ENCODE peak calls at places on chromosome 10, in seven cellular contexts. R is body of pancreas; P is GM10248; W is PC-3; O is cardiac fibroblast; T is GM20000; C is CD4-positive, alpha-beta T cell. Q is an unnamed sample.

GRCh38 chr10:19828278-19829049 is 12.2 kb downstream of the PLXDC2 start:
- DNase-seq in C (no peak), W (no peak), R (no peak), P (no peak), O (peak), T (no peak), Q (no peak)

GRCh38 chr10:93468532-93469213 is 13.5 kb downstream of the MYOF start:
- DNase-seq in C (no peak), P (no peak), O (peak), T (no peak), W (peak), R (no peak), Q (no peak)

GRCh38 chr10:78424721-78425120 is 391.1 kb downstream of the RPS24 start:
- DNase-seq in C (no peak), T (no peak), P (no peak), O (peak), W (peak), R (no peak), Q (no peak)

GRCh38 chr10:44300666-44301649 is 83.9 kb downstream of the CXCL12 start:
- DNase-seq in C (no peak), R (peak), T (peak), O (peak), W (peak), P (no peak), Q (no peak)

GRCh38 chr10:75400769-75401568 is 595 bp downstream of the ZNF503 start:
- DNase-seq in T (peak), R (peak), W (peak), C (no peak), P (peak), O (peak), Q (peak)

GRCh38 chr10:30238836-30239235 is 110.2 kb downstream of the MTPAP start:
- DNase-seq in P (no peak), O (no peak), C (no peak), R (no peak), T (no peak), W (no peak), Q (no peak)

GRCh38 chr10:124744047-124744687 is at the start of gene FAM53B:
- DNase-seq in R (peak), P (peak), C (peak), W (peak), T (peak), O (peak), Q (peak)

GRCh38 chr10:119602241-119603095 is 5.7 kb upstream of the TIAL1 start:
- DNase-seq in C (no peak), P (peak), T (peak), W (peak), O (peak), R (no peak), Q (peak)

GRCh38 chr10:129642427-129642826 is 175.4 kb downstream of the MGMT start:
- DNase-seq in P (no peak), W (peak), T (no peak), O (peak), R (no peak), C (no peak), Q (no peak)

GRCh38 chr10:69401416-69401815 is 15.3 kb downstream of the TACR2 start:
- DNase-seq in O (no peak), R (no peak), W (no peak), T (no peak), C (no peak), P (no peak), Q (no peak)

GRCh38 chr10:101291254-101292193 is 62.3 kb upstream of the LBX1 start:
- DNase-seq in R (peak), T (peak), C (peak), P (peak), O (peak), W (peak), Q (peak)

GRCh38 chr10:110174201-110174600 is 33.2 kb upstream of the MXI1 start:
- DNase-seq in T (no peak), R (no peak), P (no peak), O (no peak), C (no peak), W (no peak), Q (no peak)

GRCh38 chr10:129909080-129909479 is 55.0 kb downstream of the EBF3 start:
- DNase-seq in O (no peak), W (no peak), R (no peak), P (no peak), T (no peak), C (no peak), Q (no peak)

GRCh38 chr10:73601486-73601921 is 10.4 kb upstream of the USP54 start:
- DNase-seq in O (peak), T (no peak), C (no peak), W (peak), R (peak), P (no peak), Q (no peak)

GRCh38 chr10:95360122-95360715 is 69.4 kb upstream of the PDLIM1 start:
- DNase-seq in R (no peak), W (peak), O (peak), C (no peak), P (no peak), T (no peak), Q (no peak)

GRCh38 chr10:90722832-90723231 is 135.0 kb downstream of the HTR7 start:
- DNase-seq in R (no peak), C (no peak), P (no peak), O (no peak), T (no peak), W (no peak), Q (no peak)

GRCh38 chr10:50604823-50605222 is 18.9 kb downstream of the SGMS1 start:
- DNase-seq in R (no peak), P (no peak), T (no peak), W (peak), C (no peak), O (peak), Q (no peak)

GRCh38 chr10:84590794-84591193 is 262.4 kb downstream of the CCSER2 start:
- DNase-seq in O (no peak), W (no peak), R (no peak), C (no peak), P (no peak), T (no peak), Q (no peak)

GRCh38 chr10:58260334-58260733 is 7.4 kb downstream of the IPMK start:
- DNase-seq in P (no peak), C (no peak), T (no peak), R (no peak), O (no peak), W (no peak), Q (no peak)

GRCh38 chr10:58253184-58253583 is 14.5 kb downstream of the IPMK start:
- DNase-seq in C (no peak), O (no peak), W (no peak), P (no peak), R (no peak), T (no peak), Q (no peak)

GRCh38 chr10:58264780-58265179 is 2.9 kb downstream of the IPMK start:
- DNase-seq in O (peak), C (no peak), T (no peak), P (no peak), R (no peak), W (no peak), Q (no peak)

GRCh38 chr10:58254644-58255043 is 13.1 kb downstream of the IPMK start:
- DNase-seq in T (no peak), C (no peak), W (no peak), O (peak), R (no peak), P (no peak), Q (no peak)

DNA sequence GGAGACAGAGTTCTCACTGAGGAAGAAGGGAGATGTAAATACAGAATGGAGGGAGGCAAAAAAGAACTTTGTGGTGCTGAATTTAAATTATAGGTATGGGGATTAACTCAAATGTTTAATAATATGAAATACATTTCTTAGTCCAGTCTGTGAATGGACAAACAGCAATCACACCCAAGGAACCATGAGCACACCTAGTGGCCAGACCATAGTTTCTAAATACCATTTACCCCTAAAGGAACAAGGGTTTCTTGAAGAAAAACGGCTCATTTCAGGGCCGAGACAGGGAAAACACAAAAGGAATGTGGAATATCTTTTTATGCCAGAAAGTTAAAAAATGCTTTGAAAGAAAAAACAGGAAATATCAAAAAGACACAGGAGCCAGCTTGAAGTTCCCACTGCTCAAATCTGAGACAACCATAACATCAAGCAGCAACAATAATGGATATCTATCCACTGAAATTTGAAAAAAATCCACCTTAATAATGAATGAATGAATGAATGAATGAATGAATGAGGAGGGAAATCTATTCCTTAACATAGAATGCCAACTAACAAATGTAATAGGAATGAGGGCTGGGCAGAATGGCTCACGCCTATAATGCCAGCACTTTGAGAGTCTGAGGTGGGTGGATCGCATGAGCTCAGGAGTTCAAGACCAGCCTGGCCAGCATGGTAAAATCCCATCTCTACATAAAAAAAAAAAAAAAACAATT is 8.6 kb downstream of the IPMK start:
- DNase-seq in W (peak), P (no peak), R (no peak), T (no peak), C (no peak), O (no peak), Q (no peak)
- TF ChIP-seq CTCF in W (peak), P (no peak), R (no peak), T (no peak), C (no peak), O (peak), Q (no peak)

DNA sequence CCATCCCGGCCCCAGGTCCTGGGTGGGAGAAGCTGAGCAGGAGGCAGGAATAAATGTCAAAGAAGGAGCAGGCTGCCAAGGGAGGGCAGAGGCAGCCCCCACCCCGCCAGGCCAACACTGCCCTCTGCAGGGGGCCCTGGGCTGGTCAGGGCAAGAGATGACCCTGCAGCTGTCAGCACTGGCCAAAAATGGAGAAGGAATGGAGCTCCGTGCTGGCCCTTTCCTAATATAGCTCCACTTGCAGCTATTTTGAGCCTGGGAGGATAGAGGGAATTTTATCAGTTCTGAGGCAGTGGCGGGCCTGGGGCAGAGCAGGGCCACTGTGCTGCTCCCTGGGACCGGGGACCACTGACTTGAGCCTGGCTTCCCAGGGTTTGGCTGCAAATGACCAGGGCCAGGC is 16.0 kb downstream of the LDB3 start:
- DNase-seq in T (no peak), P (no peak), W (peak), C (no peak), R (no peak), O (no peak), Q (no peak)
- TF ChIP-seq CTCF in T (peak), P (peak), W (peak), C (no peak), R (no peak), O (peak), Q (no peak)

GRCh38 chr10:416091-416515 is 273.4 kb downstream of the DIP2C start:
- DNase-seq in C (no peak), O (no peak), T (no peak), W (no peak), R (no peak), P (no peak), Q (no peak)
- TF ChIP-seq CTCF in C (no peak), O (no peak), T (no peak), W (peak), R (no peak), P (no peak), Q (no peak)

GRCh38 chr10:25080880-25081581 is 64.6 kb downstream of the THNSL1 start:
- DNase-seq in W (peak), P (peak), R (peak), O (peak), T (peak), C (peak), Q (peak)
- TF ChIP-seq CTCF in W (peak), P (peak), R (peak), O (peak), T (peak), C (peak), Q (peak)

GRCh38 chr10:51956822-51957221 is 257.4 kb upstream of the CSTF2T start:
- DNase-seq in P (no peak), W (no peak), C (no peak), R (no peak), O (no peak), T (no peak), Q (no peak)
- TF ChIP-seq CTCF in P (no peak), W (no peak), C (no peak), R (no peak), O (no peak), T (no peak), Q (no peak)

GRCh38 chr10:33623677-33624076 is 289.2 kb upstream of the NRP1 start:
- DNase-seq in T (no peak), P (no peak), C (no peak), W (no peak), R (no peak), O (no peak), Q (no peak)
- TF ChIP-seq CTCF in T (no peak), P (no peak), C (no peak), W (no peak), R (no peak), O (no peak), Q (no peak)

DNA sequence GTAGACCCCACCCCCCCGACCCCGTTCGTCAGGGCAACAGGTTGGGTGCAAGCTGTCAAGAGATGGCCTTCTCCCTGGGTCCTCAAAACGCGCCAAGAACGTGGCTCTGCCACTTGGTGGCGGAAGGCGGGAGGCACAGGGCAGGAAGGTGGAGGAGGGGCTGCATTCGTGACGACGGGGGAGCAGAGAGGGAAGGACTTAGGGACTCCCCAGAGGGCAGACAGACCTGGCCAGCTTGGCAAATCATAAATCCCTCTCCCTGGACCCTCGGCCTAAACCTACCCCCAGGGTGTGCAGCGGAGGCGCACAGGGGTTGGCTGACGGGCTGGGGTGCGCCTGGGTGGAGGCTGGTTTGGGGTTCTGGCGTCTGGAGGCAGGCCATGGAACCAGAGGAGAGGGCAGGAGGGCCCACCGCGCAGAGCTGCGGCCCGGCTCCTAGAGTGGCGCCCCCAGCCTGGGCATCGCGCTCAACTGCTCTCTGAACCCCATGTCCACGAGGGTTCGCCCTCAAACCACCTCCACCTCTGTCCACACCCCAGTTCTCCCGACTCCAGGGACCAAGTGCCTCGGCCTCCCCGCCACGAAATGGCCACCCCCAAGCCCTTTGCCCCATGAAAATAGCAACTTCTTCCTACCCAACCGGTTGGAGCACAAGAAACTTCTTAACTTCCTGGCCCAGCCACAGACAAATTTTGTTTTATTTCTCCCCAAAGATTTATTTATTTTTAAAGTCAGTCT is 10.8 kb upstream of the GATA3 start:
- DNase-seq in P (no peak), O (no peak), C (peak), R (no peak), W (no peak), T (peak), Q (no peak)
- TF ChIP-seq CTCF in P (peak), O (peak), C (peak), R (no peak), W (no peak), T (no peak), Q (peak)

DNA sequence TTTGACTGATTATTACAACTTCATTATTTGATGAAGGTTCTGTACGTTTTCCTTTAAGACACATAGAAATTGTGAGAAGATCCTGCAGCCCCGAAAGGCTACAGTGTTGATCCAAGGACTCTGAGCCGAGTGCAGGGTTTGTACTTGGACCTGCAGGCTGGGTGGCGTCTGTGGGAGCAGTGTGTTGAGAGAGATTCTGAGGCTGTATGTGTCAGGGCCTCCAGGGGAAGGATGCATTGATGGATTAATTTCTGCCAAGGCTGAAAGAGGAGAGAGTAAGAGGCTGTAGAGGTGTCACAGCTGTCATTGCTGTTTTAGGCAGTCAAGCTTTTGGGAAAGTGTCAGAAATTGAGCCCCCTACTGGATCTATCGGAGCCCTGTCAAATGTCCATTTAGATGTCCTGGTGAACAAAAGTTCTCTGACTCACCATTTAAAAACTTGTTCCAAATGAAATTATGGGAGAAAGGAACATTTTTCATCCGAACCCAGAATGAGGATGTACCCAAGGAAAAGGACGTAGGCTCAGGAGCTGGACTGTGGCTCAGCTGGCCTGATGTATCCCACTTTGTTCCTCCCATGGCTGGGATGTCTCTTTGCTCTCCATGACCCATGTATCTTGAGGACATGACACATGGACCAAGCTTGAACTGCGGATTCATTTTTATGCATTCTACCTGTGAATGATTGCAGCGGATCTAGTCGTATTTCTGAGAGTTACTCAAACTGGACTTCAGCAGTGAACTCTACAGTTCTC is 102.2 kb downstream of the TCF7L2 start:
- DNase-seq in P (no peak), C (no peak), W (peak), O (no peak), T (no peak), R (no peak), Q (no peak)
- TF ChIP-seq CTCF in P (no peak), C (no peak), W (peak), O (peak), T (no peak), R (no peak), Q (no peak)

DNA sequence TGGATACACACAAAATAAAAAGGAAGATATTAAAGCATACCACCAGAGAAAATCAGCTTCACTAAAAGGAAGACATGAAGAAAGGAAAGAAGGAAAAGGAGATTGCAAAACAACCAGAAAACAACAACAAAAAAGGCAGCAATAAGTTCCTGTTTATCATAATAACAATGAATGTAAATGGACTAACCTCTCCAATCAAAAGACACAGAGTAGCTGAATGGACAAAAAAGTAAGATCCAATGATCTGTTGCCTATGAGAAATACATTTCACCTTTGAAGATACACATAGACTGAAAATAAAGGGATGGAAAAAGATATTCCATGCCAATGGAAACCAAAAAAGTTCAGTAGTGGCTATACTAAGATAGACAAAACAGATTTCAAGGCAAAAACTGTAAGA is 30.3 kb upstream of the FAM171A1 start:
- DNase-seq in W (no peak), P (no peak), T (no peak), C (no peak), R (no peak), O (no peak), Q (no peak)
- TF ChIP-seq CTCF in W (no peak), P (no peak), T (no peak), C (no peak), R (no peak), O (no peak), Q (no peak)

Q was measured in GM13976.